ENCODE peak calls at places on chromosomes 2 and 18, in nine cellular contexts. V is OCI-LY7, Z is neural progenitor cell, N is GM23248, D is SK-N-SH, I is PC-3, M is GM23338, F is HCT116, Q is MM.1S. K is an unnamed sample. For H3K4me1, the result is how much of the 10 kb centered on the place peaks cover.

GRCh38 chr2:135063210-135063609 is 11.1 kb downstream of the RAB3GAP1 start:
- DNase-seq in V (no peak), I (no peak), Q (no peak), D (no peak), Z (no peak), M (no peak), F (no peak), N (no peak), K (no peak)

GRCh38 chr2:196479350-196479749 is 160.2 kb upstream of the CCDC150 start:
- DNase-seq in M (no peak), Q (no peak), I (no peak), D (no peak), F (no peak), V (no peak), Z (no peak), N (peak), K (no peak)

GRCh38 chr2:17658251-17658843 is 95.3 kb downstream of the SMC6 start:
- DNase-seq in V (no peak), D (no peak), I (no peak), Z (no peak), N (peak), F (no peak), M (no peak), Q (no peak), K (no peak)

GRCh38 chr2:168255103-168255502 is 7.7 kb upstream of the STK39 start:
- DNase-seq in N (no peak), Z (no peak), V (no peak), F (no peak), I (no peak), D (no peak), M (no peak), Q (no peak), K (no peak)

GRCh38 chr18:49015886-49016647 is 65.3 kb upstream of the SMAD7 start:
- DNase-seq in N (no peak), V (no peak), Q (no peak), I (no peak), Z (no peak), F (no peak), D (no peak), M (no peak), K (peak)

GRCh38 chr2:102698369-102699111 is 63.3 kb upstream of the TMEM182 start:
- DNase-seq in F (no peak), V (no peak), Q (no peak), D (no peak), Z (no peak), N (peak), I (peak), M (no peak), K (peak)

GRCh38 chr2:142673836-142674235 is 203.6 kb upstream of the KYNU start:
- DNase-seq in M (no peak), Z (peak), D (no peak), I (no peak), V (no peak), F (no peak), Q (no peak), N (no peak), K (no peak)

GRCh38 chr2:238081150-238081549 is 19.0 kb upstream of the ESPNL start:
- DNase-seq in M (no peak), V (no peak), I (no peak), Q (no peak), D (peak), N (no peak), Z (no peak), F (no peak), K (no peak)

GRCh38 chr18:52288403-52289004 is 51.5 kb upstream of the DCC start:
- DNase-seq in N (peak), F (no peak), Z (peak), D (peak), I (peak), M (peak), V (peak), Q (peak), K (peak)

GRCh38 chr2:157257312-157258252 is at the start of gene GALNT5:
- DNase-seq in M (peak), F (no peak), Q (no peak), D (no peak), N (peak), V (no peak), I (no peak), Z (peak), K (peak)

GRCh38 chr18:32048507-32049091 is 30.0 kb downstream of the RNF125 start:
- DNase-seq in M (no peak), I (no peak), V (peak), Z (no peak), N (peak), D (no peak), Q (no peak), F (no peak), K (peak)

GRCh38 chr18:56955490-56955889 is 191.4 kb upstream of the BOD1L2 start:
- DNase-seq in Z (no peak), Q (no peak), F (no peak), V (no peak), D (no peak), N (no peak), M (no peak), I (no peak), K (no peak)

GRCh38 chr2:199228887-199229819 is 228.6 kb downstream of the SATB2 start:
- DNase-seq in M (no peak), Z (no peak), V (no peak), D (no peak), N (peak), Q (no peak), F (no peak), I (peak), K (no peak)

GRCh38 chr18:23207191-23207955 is 72.1 kb downstream of the CABLES1 start:
- DNase-seq in F (peak), D (no peak), N (no peak), V (peak), M (peak), Q (no peak), I (peak), Z (peak), K (no peak)

GRCh38 chr18:47175895-47176575 is at the start of gene IER3IP1:
- DNase-seq in Q (peak), I (peak), N (peak), V (peak), M (peak), D (peak), F (peak), Z (peak), K (peak)

GRCh38 chr2:73931531-73932500 is 5.1 kb downstream of the DGUOK start:
- DNase-seq in N (peak), V (no peak), F (no peak), I (peak), D (no peak), Z (no peak), M (no peak), Q (no peak), K (no peak)

GRCh38 chr2:239225921-239226561 is 174.8 kb downstream of the HDAC4 start:
- DNase-seq in M (no peak), V (no peak), F (no peak), Q (no peak), D (no peak), Z (no peak), I (no peak), N (peak), K (peak)

DNA sequence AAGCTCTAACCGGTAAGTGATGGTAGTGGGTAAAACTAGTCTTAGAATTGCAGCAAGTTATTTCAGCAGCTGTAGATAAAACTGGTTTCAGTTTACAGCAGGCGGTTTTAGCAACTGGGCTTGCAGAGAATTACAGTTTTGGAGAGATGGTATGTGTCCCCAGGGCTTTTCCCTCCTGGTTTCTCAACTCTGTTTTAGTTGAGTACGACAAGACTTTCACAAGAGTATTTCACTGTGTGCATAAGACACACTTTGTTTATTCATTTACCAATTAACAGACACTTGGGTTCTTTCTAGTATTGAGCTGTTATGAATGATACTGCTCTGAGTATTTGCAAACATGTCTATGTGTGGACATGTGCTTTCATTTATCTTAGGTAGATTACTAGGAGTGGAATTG is 65.6 kb upstream of the RFX8 start:
- DNase-seq in V (no peak), N (peak), I (no peak), F (no peak), Q (no peak), M (no peak), D (no peak), Z (no peak), K (no peak)
- TF ChIP-seq EZH2phosphoT487 in V (no peak), N (no peak), I (no peak), F (no peak), Q (no peak), M (no peak), D (no peak), Z (no peak), K (no peak)

DNA sequence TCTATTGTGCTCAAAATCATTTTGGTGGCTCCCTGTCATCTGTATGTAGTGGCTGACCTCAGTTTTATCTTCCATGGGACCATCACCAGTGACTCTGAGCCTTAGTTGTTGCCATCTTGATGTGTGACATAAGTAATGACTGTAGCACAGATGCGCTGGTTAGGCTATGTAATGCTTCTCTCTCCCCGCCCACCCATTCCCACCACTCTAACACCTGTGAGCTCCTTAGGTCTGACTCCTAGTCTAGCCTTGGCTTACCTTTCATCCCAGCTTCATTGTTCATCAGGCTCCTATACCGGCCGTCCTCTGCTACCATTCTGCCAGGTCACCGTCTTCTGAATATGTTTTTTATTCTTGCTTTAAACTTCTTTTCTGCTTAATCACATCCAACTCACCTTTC is 17.2 kb downstream of the MYO1B start:
- DNase-seq in N (no peak), Z (no peak), D (no peak), I (no peak), Q (no peak), F (no peak), V (no peak), M (no peak), K (no peak)
- H3K4me1 ChIP-seq in N (under half), Z (under half), D (under half), I (under half), Q (under half), F (under half), V (under half), M (under half), K (under half)

GRCh38 chr2:174344716-174345472 is 10.1 kb downstream of the SP9 start:
- DNase-seq in V (peak), D (no peak), M (peak), I (peak), Z (peak), N (peak), F (peak), Q (peak), K (peak)

GRCh38 chr2:174343638-174344455 is 9.1 kb downstream of the SP9 start:
- DNase-seq in N (no peak), Q (no peak), V (no peak), Z (peak), F (no peak), D (no peak), I (no peak), M (peak), K (no peak)

GRCh38 chr2:174342600-174343342 is 8.0 kb downstream of the SP9 start:
- DNase-seq in F (no peak), N (peak), I (no peak), D (no peak), V (peak), Z (peak), M (peak), Q (no peak), K (no peak)

GRCh38 chr2:174341995-174342571 is 7.3 kb downstream of the SP9 start:
- DNase-seq in V (no peak), Q (no peak), D (peak), I (no peak), M (peak), Z (peak), N (peak), F (no peak), K (peak)

DNA sequence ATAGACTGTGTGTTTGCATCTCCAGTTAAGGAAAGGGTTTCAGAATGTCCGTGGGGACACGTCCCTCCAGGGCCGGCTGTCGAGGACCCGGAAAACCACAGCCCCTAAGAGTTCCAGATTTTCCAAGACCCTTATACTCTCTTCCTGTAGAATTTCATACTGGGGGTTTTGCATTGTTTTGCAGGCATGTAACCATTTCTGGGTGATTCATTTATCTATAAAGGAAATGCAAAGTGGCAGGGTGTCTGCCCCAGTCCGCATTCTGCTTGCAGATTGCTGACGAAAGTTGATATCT is 8.5 kb downstream of the SP9 start:
- DNase-seq in M (no peak), V (no peak), F (no peak), Q (no peak), I (no peak), Z (peak), D (no peak), N (no peak), K (no peak)
- H3K4me2 ChIP-seq in M (peak), V (peak), F (no peak), Q (peak), I (no peak), Z (peak), D (no peak), N (no peak), K (peak)

DNA sequence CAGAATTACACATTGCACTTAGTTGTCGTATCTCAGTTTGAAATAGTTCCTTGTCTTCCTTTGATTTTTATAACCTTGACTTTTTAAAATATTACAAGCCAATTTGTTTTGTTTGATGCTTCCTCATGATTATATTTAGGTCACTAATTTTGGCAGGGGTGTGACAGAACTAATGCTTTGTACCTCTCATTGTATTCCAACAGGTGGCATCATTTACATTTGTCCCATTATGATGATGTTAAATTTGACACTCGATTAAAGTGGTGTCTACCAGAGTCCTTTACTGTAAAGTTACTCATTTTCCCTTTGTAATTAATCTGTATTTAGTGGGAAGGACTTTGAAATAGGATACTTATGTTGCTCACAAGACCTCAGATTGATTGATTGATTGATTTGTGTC is 21.5 kb upstream of the MFSD2B start:
- DNase-seq in Q (peak), I (peak), M (no peak), Z (no peak), F (no peak), D (no peak), N (peak), V (peak), K (no peak)
- TF ChIP-seq EZH2phosphoT487 in Q (no peak), I (no peak), M (no peak), Z (no peak), F (no peak), D (no peak), N (no peak), V (no peak), K (no peak)

GRCh38 chr2:230874876-230875275 is 10.1 kb downstream of the ITM2C start:
- DNase-seq in D (no peak), F (no peak), Z (no peak), I (no peak), N (no peak), M (no peak), V (no peak), Q (no peak), K (no peak)

GRCh38 chr2:230872151-230872967 is 7.6 kb downstream of the ITM2C start:
- DNase-seq in Z (no peak), Q (peak), M (no peak), V (no peak), N (no peak), F (no peak), D (no peak), I (no peak), K (no peak)

GRCh38 chr2:230874456-230874855 is 9.7 kb downstream of the ITM2C start:
- DNase-seq in D (no peak), N (no peak), I (no peak), M (no peak), F (no peak), Z (no peak), V (no peak), Q (no peak), K (no peak)

GRCh38 chr2:230872968-230873669 is 8.4 kb downstream of the ITM2C start:
- DNase-seq in V (peak), N (no peak), F (no peak), Q (peak), M (no peak), D (no peak), I (no peak), Z (no peak), K (no peak)

DNA sequence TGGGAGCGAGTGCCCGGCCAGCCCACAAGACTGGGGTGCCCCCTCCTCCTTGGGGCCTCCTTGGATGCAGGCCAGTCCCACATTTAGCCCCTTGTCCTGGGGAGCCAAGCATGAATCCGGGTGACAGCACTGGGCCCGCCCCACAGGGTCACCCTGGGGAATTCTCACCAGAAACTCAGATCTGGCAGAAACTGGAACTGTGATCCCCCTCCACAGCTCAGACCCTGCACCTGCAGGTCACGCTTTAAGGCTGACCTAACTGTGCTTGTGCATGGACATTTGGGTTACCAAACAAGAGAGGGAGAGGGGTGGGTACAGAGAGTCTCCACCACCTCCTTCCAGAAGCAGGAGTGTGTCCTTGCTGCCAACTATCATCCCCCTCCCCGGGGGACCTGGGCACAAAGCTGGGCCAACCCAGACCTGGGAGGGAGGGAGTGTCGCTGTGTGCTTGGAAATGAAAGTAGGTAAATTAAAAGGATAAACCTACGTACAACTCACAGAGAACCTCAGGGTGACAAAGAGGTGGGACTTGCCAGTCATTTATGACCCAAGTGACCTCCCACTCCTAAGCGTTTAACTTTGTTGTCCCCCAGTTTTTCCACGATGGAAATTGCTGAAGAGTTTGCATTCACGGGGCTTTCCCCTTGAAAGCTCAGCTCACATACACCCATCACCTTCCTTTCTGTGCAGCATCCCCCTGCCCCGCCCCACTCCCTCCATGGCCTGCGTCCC is 9.1 kb downstream of the ITM2C start:
- DNase-seq in Z (no peak), F (no peak), M (no peak), N (no peak), V (peak), I (no peak), Q (peak), D (no peak), K (no peak)
- H3K4me1 ChIP-seq in Z (under half), F (under half), M (under half), N (under half), V (under half), I (under half), Q (under half), D (under half), K (under half)

GRCh38 chr2:9261231-9261883 is 54.7 kb downstream of the ASAP2 start:
- DNase-seq in Q (no peak), D (no peak), I (no peak), N (peak), F (no peak), V (no peak), M (no peak), Z (no peak), K (no peak)
- H3K4me2 ChIP-seq in Q (no peak), D (no peak), I (no peak), N (peak), F (no peak), V (no peak), M (no peak), Z (no peak), K (peak)

GRCh38 chr2:205994344-205994743 is 91.6 kb downstream of the INO80D start:
- DNase-seq in V (no peak), Q (no peak), M (no peak), N (no peak), D (no peak), Z (no peak), F (no peak), I (no peak), K (no peak)

GRCh38 chr2:205995260-205995659 is 90.7 kb downstream of the INO80D start:
- DNase-seq in N (no peak), M (no peak), D (no peak), I (peak), F (no peak), Z (no peak), Q (no peak), V (no peak), K (no peak)

GRCh38 chr2:205998601-205999000 is 87.4 kb downstream of the INO80D start:
- DNase-seq in I (no peak), N (no peak), F (no peak), D (no peak), M (no peak), V (no peak), Q (no peak), Z (no peak), K (no peak)

DNA sequence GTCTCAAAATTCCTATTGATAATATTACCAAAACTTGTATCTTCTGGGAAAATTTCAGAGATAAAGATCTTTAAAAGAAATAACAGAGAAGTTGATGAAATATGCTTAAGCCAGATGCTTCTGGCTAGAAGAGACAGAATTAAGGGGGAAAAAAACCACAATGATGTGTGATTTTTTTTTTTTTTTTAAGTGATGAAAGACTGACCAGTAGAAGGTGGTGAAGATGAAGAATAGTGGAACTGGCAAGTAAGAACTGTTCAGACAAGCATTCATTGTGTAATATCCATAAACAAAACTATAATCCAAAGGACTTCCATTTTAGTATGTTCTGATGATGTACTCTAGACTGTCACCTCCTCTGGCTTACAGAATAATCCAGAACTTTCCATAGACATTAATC is 89.8 kb downstream of the INO80D start:
- DNase-seq in M (no peak), F (no peak), D (no peak), V (no peak), Q (no peak), Z (no peak), N (no peak), I (no peak), K (no peak)
- TF ChIP-seq EZH2phosphoT487 in M (no peak), F (no peak), D (no peak), V (no peak), Q (no peak), Z (no peak), N (no peak), I (no peak), K (no peak)

GRCh38 chr2:109202486-109202885 is 73.5 kb downstream of the SH3RF3 start:
- DNase-seq in D (no peak), Q (no peak), F (no peak), I (no peak), Z (no peak), V (no peak), N (no peak), M (no peak), K (no peak)

GRCh38 chr2:109204412-109204811 is 75.4 kb downstream of the SH3RF3 start:
- DNase-seq in N (no peak), Q (no peak), D (no peak), Z (no peak), M (no peak), I (no peak), F (no peak), V (no peak), K (no peak)

GRCh38 chr2:109201465-109202420 is 72.7 kb downstream of the SH3RF3 start:
- DNase-seq in M (no peak), Q (peak), F (no peak), D (peak), N (no peak), I (no peak), Z (no peak), V (no peak), K (no peak)

GRCh38 chr2:109205447-109205846 is 76.4 kb downstream of the SH3RF3 start:
- DNase-seq in M (no peak), N (no peak), Z (no peak), F (no peak), I (no peak), Q (no peak), V (no peak), D (no peak), K (no peak)

GRCh38 chr2:109203246-109204011 is 74.4 kb downstream of the SH3RF3 start:
- DNase-seq in Q (no peak), F (no peak), M (no peak), D (no peak), N (no peak), V (no peak), I (no peak), Z (no peak), K (no peak)
- H3K4me1 ChIP-seq in Q (under half), F (under half), M (under half), D (under half), N (under half), V (under half), I (under half), Z (under half), K (under half)